ENCODE peak calls at places on chromosomes 5 and 9, in five cellular contexts. One of them, this sample, is unnamed.

GRCh38 chr5:88683506-88684135 is 199.4 kb downstream of the MEF2C start:
- DNase-seq in naive thymus-derived CD8-positive, alpha-beta T cell: peak
- DNase-seq in fibroblast of lung: peak
- DNase-seq in posterior cingulate gyrus: peak
- DNase-seq in aorta: peak
- DNase-seq in this sample: peak

GRCh38 chr9:110135858-110136257 is 72.1 kb downstream of the C9orf152 start:
- DNase-seq in naive thymus-derived CD8-positive, alpha-beta T cell: no peak
- DNase-seq in fibroblast of lung: no peak
- DNase-seq in posterior cingulate gyrus: no peak
- DNase-seq in aorta: no peak
- DNase-seq in this sample: no peak

GRCh38 chr9:4225291-4226119 is 74.4 kb downstream of the GLIS3 start:
- DNase-seq in naive thymus-derived CD8-positive, alpha-beta T cell: no peak
- DNase-seq in fibroblast of lung: peak
- DNase-seq in posterior cingulate gyrus: no peak
- DNase-seq in aorta: no peak
- DNase-seq in this sample: no peak

GRCh38 chr9:108776920-108777650 is 78.7 kb downstream of the ACTL7B start:
- DNase-seq in naive thymus-derived CD8-positive, alpha-beta T cell: no peak
- DNase-seq in fibroblast of lung: peak
- DNase-seq in posterior cingulate gyrus: no peak
- DNase-seq in aorta: no peak
- DNase-seq in this sample: no peak

GRCh38 chr9:94222870-94223269 is 36.2 kb upstream of the ZNF169 start:
- DNase-seq in naive thymus-derived CD8-positive, alpha-beta T cell: no peak
- DNase-seq in fibroblast of lung: no peak
- DNase-seq in posterior cingulate gyrus: no peak
- DNase-seq in aorta: no peak
- DNase-seq in this sample: no peak

GRCh38 chr5:142473038-142473437 is 148.2 kb upstream of the SPRY4 start:
- DNase-seq in naive thymus-derived CD8-positive, alpha-beta T cell: no peak
- DNase-seq in fibroblast of lung: no peak
- DNase-seq in posterior cingulate gyrus: no peak
- DNase-seq in aorta: no peak
- DNase-seq in this sample: no peak

GRCh38 chr5:153463806-153464205 is 26.7 kb upstream of the GRIA1 start:
- DNase-seq in naive thymus-derived CD8-positive, alpha-beta T cell: no peak
- DNase-seq in fibroblast of lung: peak
- DNase-seq in posterior cingulate gyrus: no peak
- DNase-seq in aorta: no peak
- DNase-seq in this sample: no peak

GRCh38 chr5:103487253-103487652 is 75.3 kb downstream of the NUDT12 start:
- DNase-seq in naive thymus-derived CD8-positive, alpha-beta T cell: no peak
- DNase-seq in fibroblast of lung: peak
- DNase-seq in posterior cingulate gyrus: no peak
- DNase-seq in aorta: no peak
- DNase-seq in this sample: no peak

GRCh38 chr9:116271991-116272390 is 118.4 kb downstream of the PAPPA start:
- DNase-seq in naive thymus-derived CD8-positive, alpha-beta T cell: no peak
- DNase-seq in fibroblast of lung: no peak
- DNase-seq in posterior cingulate gyrus: no peak
- DNase-seq in aorta: no peak
- DNase-seq in this sample: no peak

GRCh38 chr5:138369706-138370105 is 17.2 kb downstream of the KDM3B start:
- DNase-seq in naive thymus-derived CD8-positive, alpha-beta T cell: no peak
- DNase-seq in fibroblast of lung: no peak
- DNase-seq in posterior cingulate gyrus: no peak
- DNase-seq in aorta: no peak
- DNase-seq in this sample: no peak

GRCh38 chr5:137497396-137498290 is 1.5 kb downstream of the SPOCK1 start:
- DNase-seq in naive thymus-derived CD8-positive, alpha-beta T cell: no peak
- DNase-seq in fibroblast of lung: no peak
- DNase-seq in posterior cingulate gyrus: peak
- DNase-seq in aorta: no peak
- DNase-seq in this sample: no peak

This sample was measured in amygdala.